ENCODE peak calls at places on chromosomes 2 and 18, in five cellular contexts. I is Peyer's patch, O is A549, A is upper lobe of right lung, Z is testis. C is an unnamed sample.

GRCh38 chr2:85585781-85586105 is 1.5 kb downstream of the VAMP5 start:
- DNase-seq in I (no peak), O (no peak), A (no peak), Z (no peak), C (no peak)

GRCh38 chr2:204407209-204408070 is 137.8 kb upstream of the PARD3B start:
- DNase-seq in I (no peak), O (peak; percentile 2), A (no peak), Z (no peak), C (no peak)

GRCh38 chr2:72993585-72994280 is 76.4 kb downstream of the EMX1 start:
- DNase-seq in I (peak; percentile 3), O (no peak), A (no peak), Z (no peak), C (no peak)

GRCh38 chr2:97935719-97936161 is 60.0 kb downstream of the TMEM131 start:
- DNase-seq in I (no peak), O (no peak), A (no peak), Z (no peak), C (peak; percentile 13)

GRCh38 chr2:148338544-148338943 is 306.0 kb upstream of the EPC2 start:
- DNase-seq in I (no peak), O (no peak), A (no peak), Z (no peak), C (peak; percentile 38)

GRCh38 chr2:98761267-98761781 is 30.4 kb upstream of the MGAT4A start:
- DNase-seq in I (peak; percentile 43), O (no peak), A (no peak), Z (no peak), C (no peak)

GRCh38 chr2:97717618-97718005 is 4.2 kb downstream of the ZAP70 start:
- DNase-seq in I (no peak), O (no peak), A (no peak), Z (no peak), C (no peak)

GRCh38 chr2:166773268-166773949 is 114.9 kb upstream of the XIRP2 start:
- DNase-seq in I (no peak), O (no peak), A (no peak), Z (no peak), C (no peak)

GRCh38 chr2:97707428-97708380 is 5.7 kb upstream of the ZAP70 start:
- DNase-seq in I (no peak), O (no peak), A (peak; percentile 61), Z (peak; percentile 8), C (no peak)

GRCh38 chr18:9106800-9107574 is 4.5 kb downstream of the NDUFV2 start:
- DNase-seq in I (no peak), O (no peak), A (no peak), Z (no peak), C (no peak)

GRCh38 chr2:234203135-234203984 is 152.9 kb downstream of the SPP2 start:
- DNase-seq in I (no peak), O (peak; percentile 78), A (no peak), Z (no peak), C (peak; percentile 79)

GRCh38 chr2:112627060-112628040 is 18.4 kb upstream of the SLC20A1 start:
- DNase-seq in I (no peak), O (peak; percentile 52), A (peak; percentile 62), Z (no peak), C (peak; percentile 88)

GRCh38 chr2:233764264-233764663 is 4.2 kb downstream of the UGT1A1 start:
- DNase-seq in I (no peak), O (no peak), A (no peak), Z (no peak), C (peak; percentile 42)

GRCh38 chr2:100619951-100620350 is 57.2 kb downstream of the PDCL3 start:
- DNase-seq in I (no peak), O (no peak), A (peak; percentile 26), Z (no peak), C (no peak)

GRCh38 chr2:230202430-230203109 is 17.2 kb downstream of the SP110 start:
- DNase-seq in I (peak; percentile 68), O (no peak), A (no peak), Z (no peak), C (no peak)

GRCh38 chr2:73588177-73588576 is 54.0 kb downstream of the NAT8 start:
- DNase-seq in I (no peak), O (no peak), A (no peak), Z (peak; percentile 58), C (no peak)

GRCh38 chr2:197673142-197673541 is 2.2 kb downstream of the RFTN2 start:
- DNase-seq in I (no peak), O (no peak), A (no peak), Z (no peak), C (no peak)

GRCh38 chr18:23721711-23722479 is 32.6 kb downstream of the LAMA3 start:
- DNase-seq in I (no peak), O (no peak), A (no peak), Z (no peak), C (peak; percentile 15)

GRCh38 chr2:189524746-189525145 is 55.8 kb downstream of the SLC40A1 start:
- DNase-seq in I (no peak), O (no peak), A (no peak), Z (no peak), C (no peak)

GRCh38 chr2:204972606-204973336 is 427.5 kb downstream of the PARD3B start:
- DNase-seq in I (no peak), O (no peak), A (no peak), Z (no peak), C (no peak)

GRCh38 chr2:234952270-234953115 is 676 bp downstream of the SH3BP4 start:
- DNase-seq in I (no peak), O (no peak), A (peak; percentile 69), Z (peak; percentile 25), C (no peak)

DNA sequence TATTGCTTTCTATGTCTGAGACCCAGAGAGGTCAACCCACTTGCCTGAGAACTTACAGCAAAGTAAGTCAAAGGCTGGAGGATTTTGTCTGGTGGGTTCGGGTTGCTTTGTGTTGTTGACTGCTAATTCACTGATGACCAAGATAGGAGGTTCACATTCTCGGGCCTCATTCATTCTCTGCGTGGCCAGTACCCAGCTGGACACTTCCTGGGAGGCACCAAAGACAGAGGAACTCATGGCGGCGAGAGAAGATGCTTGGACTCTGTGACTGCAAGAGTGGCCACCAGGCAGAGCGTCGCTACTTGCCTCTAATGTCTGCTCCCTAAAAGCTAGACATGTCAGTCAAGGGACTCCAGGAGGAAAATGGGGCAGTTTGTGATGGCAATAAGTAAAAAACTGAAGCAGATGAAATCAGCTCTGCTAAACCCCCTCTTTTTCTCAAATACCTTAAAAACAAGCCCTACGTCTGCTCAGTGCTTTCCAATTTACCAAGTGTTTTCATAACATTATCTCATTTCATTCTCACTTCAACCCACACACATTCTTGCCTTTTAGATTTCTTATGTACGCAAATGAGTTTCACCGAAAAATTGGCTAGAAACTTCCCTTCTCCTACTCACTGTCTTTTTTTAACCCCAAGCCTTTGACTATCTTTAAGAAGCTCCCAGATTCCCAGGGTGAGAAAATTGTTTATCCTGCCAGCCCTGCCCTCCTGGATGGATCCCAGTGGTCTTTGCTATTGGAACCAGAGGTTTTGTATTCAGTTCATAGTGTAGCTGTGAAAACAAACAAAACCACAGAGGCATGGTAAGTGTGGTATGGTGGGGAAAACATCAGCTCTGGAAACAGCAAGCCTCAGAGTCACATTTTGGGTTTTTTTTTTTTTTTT is 4.9 kb upstream of the LBH start:
- DNase-seq in I (no peak), O (no peak), A (no peak), Z (no peak), C (no peak)
- H3K4me3 ChIP-seq in I (no peak overlapping the region), O (no peak overlapping the region), A (no peak overlapping the region), Z (no peak overlapping the region), C (no peak overlapping the region)

GRCh38 chr2:1758112-1758630 is 13.9 kb upstream of the PXDN start:
- DNase-seq in I (no peak), O (no peak), A (no peak), Z (no peak), C (no peak)

GRCh38 chr2:1758774-1759610 is 14.7 kb upstream of the PXDN start:
- DNase-seq in I (no peak), O (no peak), A (no peak), Z (no peak), C (no peak)

GRCh38 chr2:1756456-1756855 is 12.1 kb upstream of the PXDN start:
- DNase-seq in I (no peak), O (no peak), A (no peak), Z (no peak), C (no peak)

GRCh38 chr2:1755436-1756191 is 11.3 kb upstream of the PXDN start:
- DNase-seq in I (no peak), O (no peak), A (no peak), Z (no peak), C (peak; percentile 87)

GRCh38 chr2:1757567-1757966 is 13.3 kb upstream of the PXDN start:
- DNase-seq in I (no peak), O (no peak), A (no peak), Z (no peak), C (no peak)
- H3K9me3 ChIP-seq in I (peaks cover 5% of the 10 kb centered on the region), O (no peaks in the 10 kb centered on the region), A (no peaks in the 10 kb centered on the region), Z (no peaks in the 10 kb centered on the region), C (peaks cover 16% of the 10 kb centered on the region)

DNA sequence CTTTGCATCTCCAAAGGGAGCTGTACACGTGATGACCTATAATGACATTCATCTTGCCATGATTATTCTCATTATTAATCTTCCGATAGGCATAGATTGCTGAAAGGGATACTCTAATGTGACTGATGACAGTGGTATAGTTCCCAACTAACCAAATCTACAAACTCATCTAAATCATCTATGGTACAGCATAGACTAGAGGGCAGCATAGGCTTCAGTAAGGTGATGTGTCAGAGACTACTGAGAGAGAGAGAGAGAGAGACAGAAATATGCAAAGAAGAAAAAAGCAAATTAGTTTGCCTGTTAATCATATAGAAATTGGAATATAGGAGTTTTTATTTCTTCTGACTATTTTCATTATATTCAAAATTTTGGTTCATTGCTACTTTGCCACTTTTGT is 89.3 kb downstream of the CSRNP3 start:
- DNase-seq in I (no peak), O (no peak), A (no peak), Z (no peak), C (no peak)
- TF ChIP-seq CTCF in I (peak; percentile 13), O (no peak), A (no peak), Z (no peak), C (no peak)

GRCh38 chr2:44926957-44927356 is 14.5 kb upstream of the SIX3 start:
- DNase-seq in I (no peak), O (no peak), A (no peak), Z (no peak), C (no peak)
- H3K4me3 ChIP-seq in I (no peak overlapping the region), O (no peak overlapping the region), A (no peak overlapping the region), Z (no peak overlapping the region), C (no peak overlapping the region)

GRCh38 chr2:89848114-89848513 is 1156.6 kb downstream of the RPIA start:
- DNase-seq in I (no peak), O (no peak), A (no peak), Z (no peak), C (no peak)

GRCh38 chr2:89850481-89850880 is 1159.0 kb downstream of the RPIA start:
- DNase-seq in I (no peak), O (no peak), A (no peak), Z (no peak), C (no peak)

GRCh38 chr2:89849731-89850130 is 1158.3 kb downstream of the RPIA start:
- DNase-seq in I (no peak), O (no peak), A (no peak), Z (no peak), C (no peak)

GRCh38 chr2:89850881-89851582 is 1159.6 kb downstream of the RPIA start:
- DNase-seq in I (no peak), O (no peak), A (no peak), Z (no peak), C (no peak)

DNA sequence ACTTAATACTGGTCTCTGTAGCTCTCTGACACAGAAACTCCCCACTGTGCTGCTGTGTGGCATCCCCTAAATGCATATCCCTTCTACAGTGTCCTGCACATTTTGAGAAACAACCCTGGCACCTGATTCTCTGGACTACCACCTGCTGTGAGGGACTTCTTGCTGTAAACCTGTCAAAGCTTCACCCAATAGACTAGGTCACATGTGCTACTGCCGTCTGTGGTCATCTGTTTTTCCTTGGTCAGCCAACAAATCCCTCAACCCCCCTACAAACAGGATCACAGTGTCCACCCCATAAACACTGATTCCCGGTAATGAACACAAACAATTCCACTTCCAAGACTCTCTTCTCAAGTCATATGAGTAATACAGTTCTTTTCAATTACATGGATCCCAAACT is 1157.3 kb downstream of the RPIA start:
- DNase-seq in I (no peak), O (no peak), A (no peak), Z (no peak), C (no peak)
- H3K9me3 ChIP-seq in I (no peaks in the 10 kb centered on the region), O (no peaks in the 10 kb centered on the region), A (no peaks in the 10 kb centered on the region), Z (no peaks in the 10 kb centered on the region), C (peaks cover 30% of the 10 kb centered on the region)